ENCODE peak calls at places on chromosomes 6 and 20, in five cellular contexts. F is neuronal stem cell; U is fibroblast of pulmonary artery; O is CD4-positive, alpha-beta memory T cell; E is IMR-90. P is an unnamed sample.

GRCh38 chr20:32763202-32763999 is 1.2 kb downstream of the DNMT3B start:
- DNase-seq in F (no peak), U (no peak), O (no peak), E (no peak), P (peak; percentile 16)

GRCh38 chr6:151082079-151082478 is 157.7 kb upstream of the AKAP12 start:
- DNase-seq in F (no peak), U (no peak), O (no peak), E (no peak), P (no peak)

GRCh38 chr6:34015576-34015975 is 130.3 kb downstream of the GRM4 start:
- DNase-seq in F (peak; percentile 55), U (peak; percentile 6), O (no peak), E (no peak), P (no peak)

GRCh38 chr20:42686057-42686456 is 503.6 kb downstream of the PTPRT start:
- DNase-seq in F (no peak), U (no peak), O (no peak), E (no peak), P (no peak)

GRCh38 chr20:47370850-47371782 is 14.6 kb upstream of the ZMYND8 start:
- DNase-seq in F (no peak), U (no peak), O (no peak), E (no peak), P (no peak)

GRCh38 chr6:170053966-170054661 is 236.8 kb downstream of the DLL1 start:
- DNase-seq in F (no peak), U (no peak), O (no peak), E (no peak), P (no peak)

GRCh38 chr6:29935273-29935955 is 6.9 kb upstream of the HLA-A start:
- DNase-seq in F (no peak), U (no peak), O (no peak), E (no peak), P (no peak)

GRCh38 chr6:26270121-26270861 is 94.7 kb upstream of the BTN3A2 start:
- DNase-seq in F (no peak), U (no peak), O (no peak), E (no peak), P (no peak)

GRCh38 chr20:9235518-9235917 is 166.6 kb downstream of the PLCB4 start:
- DNase-seq in F (no peak), U (peak; percentile 94), O (no peak), E (peak; percentile 75), P (no peak)

GRCh38 chr6:89352329-89353117 is at the start of gene UBE2J1:
- DNase-seq in F (peak; percentile 84), U (peak; percentile 95), O (peak; percentile 69), E (peak; percentile 94), P (peak; percentile 87)

GRCh38 chr6:89353118-89353556 is 615 bp upstream of the UBE2J1 start:
- DNase-seq in F (no peak), U (no peak), O (no peak), E (no peak), P (no peak)

GRCh38 chr6:89351632-89352328 is 742 bp downstream of the UBE2J1 start:
- DNase-seq in F (no peak), U (no peak), O (no peak), E (no peak), P (no peak)

GRCh38 chr6:89355511-89356185 is 3.1 kb upstream of the UBE2J1 start:
- DNase-seq in F (no peak), U (no peak), O (no peak), E (no peak), P (no peak)

DNA sequence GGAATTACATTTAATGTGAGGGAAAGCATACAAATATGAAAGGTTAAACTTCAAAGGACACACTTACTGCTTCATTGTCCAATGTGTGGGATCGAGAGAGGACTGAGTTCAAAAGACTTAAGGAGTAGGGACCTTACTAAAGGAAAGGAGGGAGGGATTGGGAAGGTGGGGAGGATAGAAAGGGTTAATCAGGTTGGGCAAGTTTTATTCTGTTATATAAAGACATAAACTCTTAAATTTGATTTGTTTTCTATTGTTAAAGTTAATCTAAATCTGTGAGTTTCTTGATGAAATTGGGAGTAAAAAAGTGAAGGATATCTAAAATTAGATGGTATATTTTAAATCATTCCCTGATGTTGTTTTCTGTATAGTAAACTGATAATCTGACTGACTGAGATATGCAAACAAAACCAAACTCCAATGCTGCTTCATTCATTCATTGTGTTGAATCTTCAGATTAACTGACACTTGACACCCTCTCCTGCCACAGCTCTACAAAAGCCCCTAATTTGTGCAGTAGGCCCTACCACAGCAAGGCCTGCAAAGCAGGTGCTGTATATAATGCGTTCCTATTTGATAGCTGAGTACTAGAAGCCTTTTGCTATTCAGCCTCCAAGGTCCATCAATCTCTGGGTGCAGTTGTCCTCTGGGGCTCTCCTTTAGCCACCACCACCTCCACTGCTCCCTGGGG is 1.3 kb upstream of the UBE2J1 start:
- DNase-seq in F (peak; percentile 43), U (no peak), O (no peak), E (no peak), P (no peak)
- H3K4me3 ChIP-seq in F (no peak overlapping the region), U (no peak overlapping the region), O (no peak overlapping the region), E (no peak overlapping the region), P (peak overlapping the region; percentile 67)

GRCh38 chr6:25083784-25084507 is 148.2 kb upstream of the RIPOR2 start:
- DNase-seq in F (no peak), U (no peak), O (no peak), E (no peak), P (no peak)
- H3K4me3 ChIP-seq in F (no peak overlapping the region), U (no peak overlapping the region), O (no peak overlapping the region), E (no peak overlapping the region), P (no peak overlapping the region)

GRCh38 chr6:2790588-2790987 is 25.4 kb downstream of the WRNIP1 start:
- DNase-seq in F (no peak), U (peak; percentile 43), O (no peak), E (peak; percentile 85), P (no peak)

GRCh38 chr6:2793491-2794151 is 28.4 kb downstream of the WRNIP1 start:
- DNase-seq in F (no peak), U (no peak), O (peak; percentile 19), E (no peak), P (no peak)

GRCh38 chr6:2792330-2792729 is 27.1 kb downstream of the WRNIP1 start:
- DNase-seq in F (no peak), U (peak; percentile 32), O (no peak), E (peak; percentile 50), P (no peak)

GRCh38 chr6:2794171-2794730 is 29.1 kb downstream of the WRNIP1 start:
- DNase-seq in F (no peak), U (no peak), O (no peak), E (peak; percentile 60), P (no peak)

GRCh38 chr6:2791124-2792050 is 26.2 kb downstream of the WRNIP1 start:
- DNase-seq in F (peak; percentile 43), U (peak; percentile 89), O (peak; percentile 57), E (peak; percentile 97), P (peak; percentile 29)
- H3K4me3 ChIP-seq in F (no peak overlapping the region), U (no peak overlapping the region), O (no peak overlapping the region), E (peak overlapping the region; percentile 20), P (no peak overlapping the region)

GRCh38 chr20:59222982-59223610 is 59.5 kb downstream of the ZNF831 start:
- DNase-seq in F (no peak), U (peak; percentile 4), O (no peak), E (no peak), P (no peak)
- H3K4me3 ChIP-seq in F (peak overlapping the region; percentile 27), U (peak overlapping the region; percentile 13), O (no peak overlapping the region), E (no peak overlapping the region), P (peak overlapping the region; percentile 54)

DNA sequence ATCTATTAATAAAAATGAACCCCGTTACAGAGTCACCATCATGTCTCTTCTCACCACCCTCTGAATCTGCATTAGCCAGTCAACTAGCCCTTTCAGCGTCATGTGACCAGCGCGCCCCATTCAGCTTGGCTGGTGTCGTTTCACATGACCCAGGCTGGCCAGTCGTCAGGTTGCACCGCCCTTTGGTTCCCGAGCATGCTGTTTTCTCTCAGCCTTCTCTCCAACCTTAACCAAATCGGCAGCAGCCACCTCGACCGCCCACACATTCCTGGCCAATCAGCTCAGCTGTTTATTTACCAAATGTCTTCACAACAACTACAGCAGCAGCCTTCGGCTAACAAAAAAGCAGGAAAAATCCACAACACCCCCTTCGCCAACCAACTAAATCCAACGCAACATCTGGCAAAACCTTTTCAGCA is 5.6 kb downstream of the SRSF3 start:
- DNase-seq in F (no peak), U (peak; percentile 61), O (peak; percentile 66), E (peak; percentile 40), P (peak; percentile 55)
- H3K4me3 ChIP-seq in F (no peak overlapping the region), U (peak overlapping the region; percentile 97), O (no peak overlapping the region), E (no peak overlapping the region), P (peak overlapping the region; percentile 58)

DNA sequence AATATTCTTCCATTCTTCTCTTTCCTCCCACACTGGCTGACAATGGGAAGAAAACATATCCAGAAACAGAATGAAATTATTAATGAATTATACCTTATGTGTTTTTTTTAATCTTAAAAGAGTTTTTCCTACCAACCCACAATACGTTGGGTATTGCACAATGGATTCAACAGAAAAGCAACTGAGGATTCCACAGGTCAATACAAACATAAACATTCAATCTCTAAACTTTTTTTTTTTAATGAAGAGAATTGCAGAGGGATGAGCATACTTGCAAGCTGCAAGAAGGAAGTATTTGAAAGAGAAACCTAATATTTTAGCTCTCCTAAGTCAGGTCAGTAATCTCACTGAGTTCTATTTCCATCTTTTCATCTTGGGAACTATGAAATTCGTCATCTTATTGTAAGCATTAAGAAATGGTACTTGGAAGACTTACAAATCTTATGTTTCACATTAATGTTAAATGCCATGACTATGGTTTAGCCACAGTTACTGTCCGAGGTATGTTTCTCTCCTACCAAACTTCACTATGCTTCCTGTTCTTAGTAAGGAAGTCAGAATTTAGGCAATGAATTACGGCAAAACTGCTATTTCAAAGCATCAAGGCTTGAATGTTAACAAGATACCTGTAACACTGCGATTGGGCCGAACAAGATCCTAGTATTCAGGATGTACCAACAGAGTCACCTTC is 100.8 kb downstream of the HIVEP2 start:
- DNase-seq in F (no peak), U (no peak), O (no peak), E (peak; percentile 79), P (no peak)
- H3K4me3 ChIP-seq in F (no peak overlapping the region), U (no peak overlapping the region), O (peak overlapping the region; percentile 31), E (no peak overlapping the region), P (peak overlapping the region; percentile 44)